ENCODE peak calls at places on chromosome 3, in eight cellular contexts. A, V, M, I, W, G, B and X are unnamed samples.

GRCh38 chr3:188673509-188674239 is 498.1 kb upstream of the TPRG1 start:
- DNase-seq in I (no peak), A (no peak), G (no peak), W (no peak), M (peak; percentile 80), B (no peak), V (no peak), X (no peak)

GRCh38 chr3:38644016-38644661 is 5.3 kb downstream of the SCN5A start:
- DNase-seq in V (no peak), M (no peak), A (no peak), W (no peak), I (no peak), B (no peak), G (no peak), X (no peak)

GRCh38 chr3:160486459-160486869 is 36.9 kb upstream of the TRIM59 start:
- DNase-seq in I (no peak), V (peak; percentile 42), M (peak; percentile 52), B (peak; percentile 18), A (no peak), W (no peak), G (no peak), X (no peak)

GRCh38 chr3:71512000-71512399 is 71.5 kb downstream of the FOXP1 start:
- DNase-seq in V (no peak), W (no peak), B (no peak), A (peak; percentile 62), G (peak; percentile 16), I (no peak), M (no peak), X (no peak)

GRCh38 chr3:43871627-43872245 is 181.0 kb downstream of the ABHD5 start:
- DNase-seq in G (no peak), I (no peak), V (no peak), A (no peak), M (peak; percentile 28), B (no peak), W (no peak), X (no peak)

GRCh38 chr3:126507886-126508285 is 9.7 kb downstream of the UROC1 start:
- DNase-seq in B (no peak), A (peak; percentile 24), V (no peak), M (no peak), I (no peak), W (no peak), G (no peak), X (peak; percentile 7)

GRCh38 chr3:126493731-126494130 is 18.0 kb upstream of the ZXDC start:
- DNase-seq in A (no peak), M (no peak), W (no peak), G (no peak), B (no peak), I (no peak), V (peak; percentile 45), X (peak; percentile 15)

GRCh38 chr3:159039286-159039685 is 237.4 kb downstream of the MFSD1 start:
- DNase-seq in M (no peak), W (no peak), I (no peak), A (no peak), B (no peak), V (no peak), G (no peak), X (no peak)

GRCh38 chr3:117898722-117899121 is 1135.9 kb downstream of the IGSF11 start:
- DNase-seq in B (peak; percentile 15), A (no peak), W (peak; percentile 42), M (no peak), G (no peak), I (no peak), V (peak; percentile 33), X (no peak)

GRCh38 chr3:59422312-59422711 is 372.5 kb upstream of the CFAP20DC start:
- DNase-seq in G (no peak), B (no peak), A (no peak), M (peak; percentile 60), W (no peak), V (no peak), I (no peak), X (no peak)

GRCh38 chr3:160400048-160400630 is 689 bp downstream of the SMC4 start:
- DNase-seq in I (peak; percentile 40), V (peak; percentile 57), A (peak; percentile 65), M (peak; percentile 70), W (no peak), G (peak; percentile 48), B (no peak), X (peak; percentile 70)

GRCh38 chr3:58306662-58307286 is 454 bp downstream of the HTD2 start:
- DNase-seq in B (no peak), I (peak; percentile 41), M (peak; percentile 65), W (no peak), V (peak; percentile 65), G (peak; percentile 43), A (no peak), X (peak; percentile 61)

GRCh38 chr3:100928638-100929428 is 64.4 kb downstream of the ABI3BP start:
- DNase-seq in A (no peak), I (no peak), M (peak; percentile 21), G (no peak), V (no peak), W (no peak), B (no peak), X (no peak)

GRCh38 chr3:100197876-100198275 is 62.9 kb upstream of the TBC1D23 start:
- DNase-seq in W (no peak), G (no peak), B (no peak), V (no peak), I (no peak), A (no peak), M (no peak), X (no peak)

GRCh38 chr3:32510075-32510724 is 7.5 kb upstream of the CMTM6 start:
- DNase-seq in M (peak; percentile 76), W (peak; percentile 58), V (peak; percentile 77), G (peak; percentile 67), I (peak; percentile 34), B (peak; percentile 39), A (peak; percentile 72), X (no peak)

GRCh38 chr3:157120071-157120892 is 39.7 kb downstream of the CCNL1 start:
- DNase-seq in G (peak; percentile 71), I (no peak), B (no peak), V (no peak), W (no peak), A (no peak), M (no peak), X (peak; percentile 75)

GRCh38 chr3:13095408-13095861 is 22.2 kb upstream of the IQSEC1 start:
- DNase-seq in A (peak; percentile 23), M (no peak), V (peak; percentile 66), W (no peak), I (no peak), B (no peak), G (no peak), X (no peak)

GRCh38 chr3:105399611-105400010 is 32.9 kb downstream of the ALCAM start:
- DNase-seq in W (no peak), I (no peak), B (no peak), V (no peak), M (no peak), G (no peak), A (no peak), X (no peak)

GRCh38 chr3:73569246-73569760 is 55.4 kb downstream of the PDZRN3 start:
- DNase-seq in V (no peak), I (no peak), M (no peak), B (no peak), W (no peak), A (no peak), G (no peak), X (no peak)

GRCh38 chr3:172530101-172530561 is 6.9 kb upstream of the TNFSF10 start:
- DNase-seq in G (no peak), A (no peak), V (no peak), B (no peak), W (no peak), I (no peak), M (no peak), X (no peak)

GRCh38 chr3:186940965-186941364 is 10.6 kb downstream of the ST6GAL1 start:
- DNase-seq in W (no peak), V (no peak), M (peak; percentile 32), A (no peak), B (no peak), I (peak; percentile 58), G (no peak), X (no peak)
- H3K4me3 ChIP-seq in W (no peak overlapping the region), V (no peak overlapping the region), M (no peak overlapping the region), A (no peak overlapping the region), B (no peak overlapping the region), I (no peak overlapping the region), G (no peak overlapping the region), X (no peak overlapping the region)

DNA sequence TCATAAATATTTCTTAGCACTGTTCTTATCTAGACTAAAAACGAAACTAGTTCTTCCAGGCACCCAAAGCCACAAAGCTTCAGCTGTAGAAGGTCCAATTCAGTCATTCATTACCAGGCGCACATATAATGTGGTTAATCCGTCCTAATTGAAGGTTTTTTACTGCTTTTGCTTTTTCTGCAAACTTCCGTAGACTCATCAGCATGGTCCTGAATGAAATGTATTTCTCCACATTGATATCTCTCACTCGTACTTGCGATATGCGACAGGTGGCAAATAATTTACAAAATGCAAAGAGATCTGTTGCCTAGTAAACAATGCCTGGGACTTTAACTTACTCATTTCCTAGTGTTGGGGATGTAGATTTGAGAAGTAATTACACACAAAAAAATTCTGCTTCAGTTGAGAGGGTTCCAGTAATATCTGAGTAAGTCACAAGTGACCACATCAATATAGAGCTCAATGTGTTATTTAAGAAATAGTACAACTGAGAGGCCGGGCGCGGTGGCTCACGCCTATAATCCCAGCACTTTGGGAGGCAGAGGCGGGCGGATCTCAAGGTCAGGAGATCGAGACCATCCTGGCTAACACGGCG is 75.0 kb upstream of the MBNL1 start:
- DNase-seq in I (no peak), B (no peak), M (no peak), W (no peak), G (no peak), V (no peak), A (no peak), X (no peak)
- H3K36me3 ChIP-seq in I (no peaks in the 10 kb centered on the region), B (no peaks in the 10 kb centered on the region), M (no peaks in the 10 kb centered on the region), W (no peaks in the 10 kb centered on the region), G (no peaks in the 10 kb centered on the region), V (no peaks in the 10 kb centered on the region), A (no peaks in the 10 kb centered on the region), X (no peaks in the 10 kb centered on the region)

GRCh38 chr3:87247086-87247781 is 20.1 kb downstream of the CHMP2B start:
- DNase-seq in W (no peak), M (no peak), A (no peak), B (no peak), I (no peak), V (no peak), G (no peak), X (no peak)
- H3K4me3 ChIP-seq in W (no peak overlapping the region), M (no peak overlapping the region), A (no peak overlapping the region), B (no peak overlapping the region), I (no peak overlapping the region), V (no peak overlapping the region), G (no peak overlapping the region), X (no peak overlapping the region)

GRCh38 chr3:108013141-108014055 is 77.4 kb downstream of the CD47 start:
- DNase-seq in W (no peak), M (no peak), V (no peak), B (no peak), I (no peak), G (no peak), A (no peak), X (no peak)

GRCh38 chr3:108014943-108015342 is 75.9 kb downstream of the CD47 start:
- DNase-seq in V (no peak), G (no peak), I (no peak), A (no peak), M (no peak), B (no peak), W (peak; percentile 6), X (no peak)

GRCh38 chr3:108008931-108009635 is 81.7 kb downstream of the CD47 start:
- DNase-seq in W (no peak), M (peak; percentile 65), B (no peak), G (no peak), V (no peak), A (no peak), I (no peak), X (no peak)

GRCh38 chr3:108012304-108012703 is 78.5 kb downstream of the CD47 start:
- DNase-seq in A (no peak), I (no peak), W (no peak), G (no peak), M (no peak), B (no peak), V (no peak), X (no peak)

GRCh38 chr3:108011616-108012015 is 79.2 kb downstream of the CD47 start:
- DNase-seq in B (no peak), A (no peak), W (no peak), M (no peak), G (no peak), I (no peak), V (no peak), X (no peak)
- H3K36me3 ChIP-seq in B (no peaks in the 10 kb centered on the region), A (no peaks in the 10 kb centered on the region), W (no peaks in the 10 kb centered on the region), M (no peaks in the 10 kb centered on the region), G (no peaks in the 10 kb centered on the region), I (no peaks in the 10 kb centered on the region), V (no peaks in the 10 kb centered on the region), X (no peaks in the 10 kb centered on the region)